ENCODE peak calls at places on chromosomes 5 and 9, in ten cellular contexts. H is NCI-H1436; A is NCI-H2081; R is fibroblast of the aortic adventitia; C is stimulated activated CD4-positive, alpha-beta T cell treated with anti-CD3 and anti-CD28 coated beads, Interleukin-1b, Interleukin-23, amount 100 ng/mL, for 1 hour; V is occipital lobe; P is NCI-H1930; B is activated CD8-positive, alpha-beta T cell treated with anti-CD3 and anti-CD28 coated beads, Interleukin-2, amount 10 ng/mL, durations not matched to agents 7 days and 5 days; D is left colon; I is glomerular endothelial cell. U is an unnamed sample.

GRCh38 chr9:131719262-131719908 is 20.5 kb downstream of the RAPGEF1 start:
- DNase-seq in H (no peak), A (no peak), R (no peak), C (no peak), V (no peak), P (no peak), B (no peak), D (no peak), I (no peak), U (no peak)

GRCh38 chr5:91007780-91008402 is 375.2 kb downstream of the ARRDC3 start:
- DNase-seq in H (no peak), A (no peak), R (no peak), C (no peak), V (no peak), P (no peak), B (no peak), D (no peak), I (no peak), U (no peak)

GRCh38 chr9:134381671-134382505 is 55.6 kb downstream of the RXRA start:
- DNase-seq in H (no peak), A (no peak), R (no peak), C (no peak), V (no peak), P (no peak), B (peak; percentile 78), D (peak; percentile 62), I (no peak), U (no peak)

GRCh38 chr5:5781335-5781734 is 358.9 kb downstream of the ICE1 start:
- DNase-seq in H (no peak), A (no peak), R (no peak), C (no peak), V (no peak), P (no peak), B (no peak), D (no peak), I (no peak), U (no peak)

GRCh38 chr9:106481003-106481614 is 381.9 kb upstream of the ZNF462 start:
- DNase-seq in H (no peak), A (no peak), R (no peak), C (no peak), V (no peak), P (no peak), B (no peak), D (no peak), I (no peak), U (no peak)

GRCh38 chr5:177985430-177986040 is 10.5 kb downstream of the PROP1 start:
- DNase-seq in H (no peak), A (no peak), R (no peak), C (no peak), V (no peak), P (no peak), B (no peak), D (no peak), I (no peak), U (no peak)

GRCh38 chr9:89304479-89305188 is 6.4 kb upstream of the CKS2 start:
- DNase-seq in H (no peak), A (no peak), R (no peak), C (no peak), V (no peak), P (no peak), B (no peak), D (no peak), I (no peak), U (no peak)

GRCh38 chr9:95071450-95071849 is 246.1 kb downstream of the FANCC start:
- DNase-seq in H (no peak), A (no peak), R (no peak), C (no peak), V (no peak), P (no peak), B (no peak), D (no peak), I (no peak), U (no peak)

GRCh38 chr5:122076669-122077450 is 1.2 kb downstream of the LOX start:
- DNase-seq in H (peak; percentile 6), A (peak; percentile 61), R (peak; percentile 80), C (no peak), V (peak; percentile 48), P (peak; percentile 47), B (peak; percentile 59), D (peak; percentile 83), I (no peak), U (no peak)

GRCh38 chr5:147830035-147830434 is 1.4 kb downstream of the SPINK1 start:
- DNase-seq in H (no peak), A (no peak), R (peak; percentile 48), C (no peak), V (no peak), P (peak; percentile 2), B (no peak), D (no peak), I (no peak), U (no peak)

GRCh38 chr5:15373151-15373550 is 126.8 kb upstream of the FBXL7 start:
- DNase-seq in H (no peak), A (no peak), R (no peak), C (no peak), V (no peak), P (no peak), B (no peak), D (no peak), I (no peak), U (no peak)

GRCh38 chr5:175663191-175664184 is 5.6 kb downstream of the HRH2 start:
- DNase-seq in H (no peak), A (no peak), R (no peak), C (no peak), V (no peak), P (no peak), B (no peak), D (no peak), I (no peak), U (no peak)